ENCODE peak calls at places on chromosomes 2 and 18, in four cellular contexts. A, K, E and M are unnamed samples.
A peak's percentile ranks its signal among the peaks of the same experiment; 100 is the strongest.

GRCh38 chr2:195318440-195319111 is 338.4 kb upstream of the SLC39A10 start:
- DNase-seq in A (no peak), K (peak; percentile 63), E (no peak), M (peak; percentile 16)

GRCh38 chr2:200585730-200586643 is at the start of gene AOX1:
- DNase-seq in A (peak; percentile 26), K (peak; percentile 64), E (peak; percentile 27), M (peak; percentile 22)

GRCh38 chr2:241123816-241124536 is 21.9 kb upstream of the MTERF4 start:
- DNase-seq in A (no peak), E (peak; percentile 58), K (no peak), M (no peak)

GRCh38 chr2:46954951-46955571 is 39.5 kb upstream of the MCFD2 start:
- DNase-seq in A (peak; percentile 55), K (peak; percentile 89), E (no peak), M (no peak)

GRCh38 chr2:224412064-224412921 is 10.4 kb upstream of the FAM124B start:
- DNase-seq in K (peak; percentile 13), A (no peak), E (no peak), M (no peak)

GRCh38 chr2:27059141-27059820 is 7.8 kb downstream of the AGBL5 start:
- DNase-seq in K (peak; percentile 77), A (no peak), E (no peak), M (no peak)

GRCh38 chr2:11750917-11751316 is 4.5 kb downstream of the LPIN1 start:
- DNase-seq in E (peak; percentile 42), A (no peak), K (no peak), M (no peak)

GRCh38 chr2:196555726-196556125 is 83.8 kb upstream of the CCDC150 start:
- DNase-seq in K (no peak), A (no peak), E (no peak), M (no peak)

GRCh38 chr2:232749331-232749730 is 27.0 kb downstream of the KCNJ13 start:
- DNase-seq in E (no peak), K (no peak), A (no peak), M (no peak)

GRCh38 chr2:130824492-130825061 is 12.1 kb upstream of the ARHGEF4 start:
- DNase-seq in E (peak; percentile 80), K (peak; percentile 99), A (no peak), M (no peak)

GRCh38 chr2:132849118-132849517 is 179.1 kb upstream of the LYPD1 start:
- DNase-seq in A (no peak), E (no peak), K (peak; percentile 20), M (no peak)

GRCh38 chr2:73175663-73176204 is 26.6 kb upstream of the NOTO start:
- DNase-seq in K (peak; percentile 63), E (peak; percentile 75), A (peak; percentile 87), M (peak; percentile 43)

GRCh38 chr2:31384771-31385276 is 29.7 kb downstream of the XDH start:
- DNase-seq in E (no peak), A (no peak), K (peak; percentile 95), M (no peak)

GRCh38 chr2:186256540-186256939 is 229.5 kb upstream of the ZC3H15 start:
- DNase-seq in E (no peak), K (peak; percentile 66), A (no peak), M (no peak)

GRCh38 chr2:78999410-78999809 is 26.1 kb upstream of the REG3G start:
- DNase-seq in K (peak; percentile 36), A (no peak), E (no peak), M (no peak)

GRCh38 chr18:51066273-51066672 is 36.3 kb downstream of the SMAD4 start:
- DNase-seq in E (no peak), K (peak; percentile 62), A (no peak), M (no peak)

GRCh38 chr2:171279983-171280790 is 119.5 kb upstream of the TLK1 start:
- DNase-seq in E (no peak), A (no peak), K (no peak), M (no peak)

GRCh38 chr18:58694720-58695468 is 23.6 kb downstream of the MALT1 start:
- DNase-seq in K (no peak), E (no peak), A (no peak), M (no peak)

GRCh38 chr2:71662665-71663394 is 209.5 kb downstream of the DYSF start:
- DNase-seq in K (no peak), A (no peak), E (no peak), M (no peak)

GRCh38 chr2:94759211-94759610 is 112.0 kb upstream of the TEKT4 start:
- DNase-seq in K (no peak), E (no peak), A (no peak), M (no peak)
- TF ChIP-seq CTCF in K (no peak), E (no peak), A (no peak), M (no peak)

GRCh38 chr2:9770006-9770307 is 73.3 kb upstream of the TAF1B start:
- DNase-seq in E (no peak), K (no peak), A (no peak), M (no peak)

GRCh38 chr2:9771101-9771449 is 72.2 kb upstream of the TAF1B start:
- DNase-seq in A (no peak), K (no peak), E (no peak), M (no peak)

GRCh38 chr2:9770308-9771100 is 72.8 kb upstream of the TAF1B start:
- DNase-seq in A (peak; percentile 70), E (peak; percentile 40), K (peak; percentile 80), M (peak; percentile 30)

GRCh38 chr2:9772035-9772998 is 71.0 kb upstream of the TAF1B start:
- DNase-seq in K (no peak), E (no peak), A (no peak), M (no peak)

DNA sequence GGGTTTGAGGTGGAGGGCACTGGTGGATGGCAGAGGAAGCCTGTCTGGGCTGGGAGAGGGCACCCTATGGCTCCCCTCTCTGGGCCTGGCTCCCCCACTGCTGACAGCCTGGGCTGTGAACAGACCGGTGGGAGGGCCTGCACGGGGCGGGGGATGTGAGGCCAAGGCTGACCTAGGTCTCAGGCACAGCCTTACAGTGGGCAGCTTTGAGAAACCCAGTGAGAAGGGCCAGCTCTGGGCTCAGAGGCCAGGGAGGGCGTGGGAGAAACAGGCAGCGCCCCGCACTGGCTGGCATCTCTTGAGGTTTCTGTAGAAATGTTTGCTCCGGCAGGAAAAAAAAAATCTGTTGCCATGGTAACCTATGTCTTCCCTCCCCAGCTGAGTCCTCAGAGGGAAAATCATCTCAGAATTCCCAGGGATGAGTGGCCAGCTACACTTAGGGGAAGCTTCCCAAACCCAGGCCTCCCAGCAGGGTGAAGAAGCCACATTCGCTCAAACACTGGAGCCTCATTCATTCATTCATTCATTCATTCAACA is 71.7 kb upstream of the TAF1B start:
- DNase-seq in A (no peak), E (no peak), K (peak; percentile 79), M (no peak)
- TF ChIP-seq CTCF in A (no peak), E (no peak), K (no peak), M (no peak)

DNA sequence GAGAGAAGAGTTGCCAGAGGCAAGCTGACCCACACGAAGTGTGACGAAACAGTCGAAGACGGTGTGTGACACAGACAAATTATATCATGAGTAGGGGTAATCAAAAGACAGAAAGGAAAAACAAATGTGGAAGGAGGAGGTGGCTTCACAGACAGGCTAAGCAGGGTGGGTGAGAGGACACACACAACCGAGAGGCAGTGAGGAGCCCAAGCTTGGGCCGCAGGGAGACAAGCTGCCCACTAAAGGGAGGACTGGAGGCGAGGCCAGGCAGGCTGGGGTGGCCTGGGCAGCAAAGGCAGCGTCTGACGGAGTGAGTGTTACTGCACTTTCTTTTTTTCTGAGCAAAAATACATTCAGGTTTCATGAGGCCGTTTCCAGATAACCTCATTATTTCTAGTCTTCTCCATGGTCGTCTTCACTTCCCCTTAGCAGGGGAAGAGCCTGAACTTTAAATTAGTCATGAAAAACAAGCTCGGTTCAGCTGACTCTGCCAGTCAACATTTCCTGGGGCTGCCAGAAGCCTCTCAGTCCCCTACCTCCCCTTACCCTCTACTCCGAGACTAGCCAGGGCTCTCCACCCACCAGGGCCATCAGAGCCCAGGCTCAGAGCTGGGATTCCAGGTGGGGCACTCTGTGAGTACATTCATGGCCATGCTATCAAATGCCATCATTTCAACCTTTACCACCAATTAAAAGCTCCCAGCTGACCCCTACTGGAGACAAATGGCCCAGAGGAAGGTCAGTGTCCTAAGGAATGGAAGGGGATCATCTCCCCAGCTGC is 13.8 kb upstream of the ZFP36L2 start:
- DNase-seq in A (no peak), E (no peak), K (no peak), M (no peak)
- TF ChIP-seq CTCF in A (peak; percentile 5), E (no peak), K (no peak), M (no peak)

GRCh38 chr2:135473567-135473966 is 57.5 kb downstream of the ZRANB3 start:
- DNase-seq in E (peak; percentile 32), K (peak; percentile 52), A (no peak), M (no peak)
- TF ChIP-seq CTCF in E (peak; percentile 15), K (peak; percentile 64), A (peak; percentile 47), M (peak; percentile 48)

GRCh38 chr2:173667415-173667814 is 297.8 kb downstream of the SP3 start:
- DNase-seq in E (no peak), A (no peak), K (peak; percentile 23), M (no peak)
- TF ChIP-seq CTCF in E (no peak), A (no peak), K (peak; percentile 24), M (no peak)

GRCh38 chr2:219297766-219298456 is 11.3 kb downstream of the PTPRN start:
- DNase-seq in A (no peak), E (no peak), K (no peak), M (no peak)
- TF ChIP-seq CTCF in A (no peak), E (no peak), K (peak; percentile 25), M (no peak)

GRCh38 chr2:158756976-158757375 is 38.1 kb upstream of the DAPL1 start:
- DNase-seq in K (no peak), E (no peak), A (no peak), M (no peak)

GRCh38 chr2:158755310-158755709 is 39.8 kb upstream of the DAPL1 start:
- DNase-seq in A (no peak), K (no peak), E (no peak), M (no peak)

GRCh38 chr2:158754303-158754611 is 40.9 kb upstream of the DAPL1 start:
- DNase-seq in A (no peak), E (no peak), K (no peak), M (no peak)

GRCh38 chr2:158756331-158756730 is 38.8 kb upstream of the DAPL1 start:
- DNase-seq in E (no peak), K (no peak), A (no peak), M (no peak)

DNA sequence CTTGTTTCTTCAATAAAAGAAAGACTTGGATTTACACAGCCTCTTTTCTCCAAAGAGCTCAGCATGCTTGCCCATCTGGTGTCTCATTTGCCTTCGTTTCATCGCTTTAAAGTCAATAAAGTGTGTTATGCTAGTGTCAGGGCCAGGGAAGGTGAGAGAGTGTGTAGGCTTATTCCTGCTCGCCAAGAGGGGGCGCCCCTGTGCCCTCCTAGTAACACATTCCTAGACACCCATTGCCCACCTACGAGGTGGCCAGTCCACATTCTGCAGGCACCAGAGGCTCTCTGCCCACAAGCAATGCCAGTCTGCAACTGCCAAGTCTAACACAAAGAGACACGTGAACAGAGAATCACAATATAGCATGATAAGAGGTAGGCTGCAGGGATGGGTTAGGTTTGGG is 39.4 kb upstream of the DAPL1 start:
- DNase-seq in K (no peak), E (no peak), A (no peak), M (no peak)
- TF ChIP-seq CTCF in K (peak; percentile 40), E (no peak), A (peak; percentile 20), M (peak; percentile 42)